ENCODE peak calls at places on chromosome 9, in seven cellular contexts. W, C, N, G, H, P and Y are unnamed samples.

GRCh38 chr9:128689293-128689770 is 310 bp downstream of the SET start:
- DNase-seq in W (peak), C (no peak), N (peak), G (no peak), H (no peak), P (no peak), Y (no peak)

GRCh38 chr9:107465467-107466451 is 23.8 kb downstream of the KLF4 start:
- DNase-seq in W (peak), C (peak), N (peak), G (peak), H (peak), P (peak), Y (no peak)

GRCh38 chr9:36671561-36671960 is 98.9 kb downstream of the MELK start:
- DNase-seq in W (no peak), C (no peak), N (no peak), G (no peak), H (no peak), P (no peak), Y (no peak)

GRCh38 chr9:34291019-34291418 is 38.0 kb downstream of the KIF24 start:
- DNase-seq in W (no peak), C (no peak), N (no peak), G (no peak), H (no peak), P (no peak), Y (no peak)

GRCh38 chr9:18149457-18150011 is 324.4 kb upstream of the ADAMTSL1 start:
- DNase-seq in W (no peak), C (peak), N (no peak), G (no peak), H (no peak), P (no peak), Y (no peak)

GRCh38 chr9:89532478-89532877 is 34.6 kb upstream of the SEMA4D start:
- DNase-seq in W (no peak), C (no peak), N (no peak), G (no peak), H (no peak), P (no peak), Y (no peak)

GRCh38 chr9:92242115-92242778 is 51.2 kb downstream of the IARS1 start:
- DNase-seq in W (no peak), C (peak), N (no peak), G (peak), H (no peak), P (no peak), Y (peak)

GRCh38 chr9:84141762-84142370 is 161.3 kb downstream of the RMI1 start:
- DNase-seq in W (no peak), C (no peak), N (no peak), G (no peak), H (no peak), P (no peak), Y (no peak)

GRCh38 chr9:107989544-107989943 is 500.0 kb upstream of the KLF4 start:
- DNase-seq in W (no peak), C (peak), N (peak), G (no peak), H (no peak), P (no peak), Y (peak)

GRCh38 chr9:123339666-123340414 is 16.2 kb upstream of the CRB2 start:
- DNase-seq in W (peak), C (no peak), N (no peak), G (no peak), H (no peak), P (no peak), Y (no peak)

GRCh38 chr9:127950513-127951210 is 13.0 kb upstream of the DPM2 start:
- DNase-seq in W (no peak), C (no peak), N (no peak), G (no peak), H (no peak), P (no peak), Y (no peak)

GRCh38 chr9:137556069-137556838 is 4.6 kb downstream of the MRPL41 start:
- DNase-seq in W (no peak), C (no peak), N (no peak), G (no peak), H (no peak), P (no peak), Y (no peak)

GRCh38 chr9:133733421-133734250 is 4.5 kb downstream of the SARDH start:
- DNase-seq in W (no peak), C (no peak), N (no peak), G (no peak), H (no peak), P (peak), Y (no peak)

GRCh38 chr9:129567842-129568559 is 52.9 kb downstream of the C9orf50 start:
- DNase-seq in W (no peak), C (peak), N (peak), G (peak), H (peak), P (no peak), Y (no peak)

GRCh38 chr9:35811364-35812024 is 568 bp downstream of the SPAG8 start:
- DNase-seq in W (no peak), C (peak), N (no peak), G (no peak), H (no peak), P (no peak), Y (no peak)

GRCh38 chr9:561430-561829 is 280.1 kb upstream of the DMRT1 start:
- DNase-seq in W (no peak), C (peak), N (no peak), G (no peak), H (no peak), P (no peak), Y (no peak)

GRCh38 chr9:38392235-38393127 is at the start of gene ALDH1B1:
- DNase-seq in W (peak), C (peak), N (peak), G (peak), H (peak), P (peak), Y (no peak)

GRCh38 chr9:84001621-84002020 is 21.0 kb downstream of the RMI1 start:
- DNase-seq in W (no peak), C (no peak), N (no peak), G (no peak), H (no peak), P (no peak), Y (no peak)

GRCh38 chr9:25678846-25679360 is 659 bp upstream of the TUSC1 start:
- DNase-seq in W (no peak), C (peak), N (no peak), G (no peak), H (no peak), P (no peak), Y (no peak)

GRCh38 chr9:114733814-114734213 is 51.8 kb upstream of the TEX48 start:
- DNase-seq in W (no peak), C (no peak), N (no peak), G (no peak), H (no peak), P (no peak), Y (no peak)

GRCh38 chr9:70170151-70170795 is 88.5 kb upstream of the SMC5 start:
- DNase-seq in W (no peak), C (no peak), N (no peak), G (no peak), H (no peak), P (no peak), Y (no peak)

GRCh38 chr9:13410566-13411031 is 131.1 kb upstream of the MPDZ start:
- DNase-seq in W (no peak), C (peak), N (no peak), G (no peak), H (no peak), P (no peak), Y (no peak)

GRCh38 chr9:107213561-107214028 is 69.5 kb upstream of the RAD23B start:
- DNase-seq in W (peak), C (peak), N (peak), G (no peak), H (no peak), P (no peak), Y (peak)

DNA sequence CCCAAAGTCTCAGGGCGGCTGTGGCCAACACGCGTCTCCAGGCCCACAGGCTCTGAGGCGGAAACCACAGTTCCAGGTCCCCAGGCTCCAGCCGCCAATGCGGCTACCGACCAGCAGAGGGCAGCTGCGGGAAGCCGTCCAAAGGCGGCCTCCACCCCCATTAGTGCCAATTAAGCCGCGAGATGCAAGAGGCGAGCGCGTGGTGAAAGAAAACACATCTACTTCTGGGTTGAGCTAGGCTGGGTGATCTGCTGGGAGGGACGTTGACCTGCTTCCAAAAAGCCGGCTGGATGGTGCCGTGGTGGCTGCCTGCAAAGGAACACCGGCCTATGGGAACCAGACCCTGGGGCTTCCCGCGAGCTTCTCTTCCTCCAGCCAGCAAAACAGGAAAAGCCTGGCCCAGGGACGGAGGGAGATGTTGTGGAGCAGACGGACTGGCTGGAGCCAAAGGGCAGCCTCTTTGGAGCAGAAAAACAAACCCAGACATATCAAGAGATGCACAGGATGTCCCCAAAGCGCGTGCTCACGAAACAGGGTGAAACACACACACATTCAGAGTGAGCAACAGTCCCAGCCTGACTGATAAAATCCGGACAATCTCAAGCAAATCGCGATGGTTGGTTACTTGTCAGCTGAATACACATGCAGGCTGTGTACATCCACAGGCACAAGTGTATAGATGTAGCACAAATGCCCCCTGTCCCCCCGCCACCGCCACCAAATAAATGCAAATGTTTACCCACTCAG is 187.1 kb upstream of the BRINP1 start:
- DNase-seq in W (peak), C (peak), N (peak), G (peak), H (peak), P (peak), Y (no peak)
- H3K4me3 ChIP-seq in W (peak), C (peak), N (no peak), G (peak), H (peak), P (peak), Y (peak)

DNA sequence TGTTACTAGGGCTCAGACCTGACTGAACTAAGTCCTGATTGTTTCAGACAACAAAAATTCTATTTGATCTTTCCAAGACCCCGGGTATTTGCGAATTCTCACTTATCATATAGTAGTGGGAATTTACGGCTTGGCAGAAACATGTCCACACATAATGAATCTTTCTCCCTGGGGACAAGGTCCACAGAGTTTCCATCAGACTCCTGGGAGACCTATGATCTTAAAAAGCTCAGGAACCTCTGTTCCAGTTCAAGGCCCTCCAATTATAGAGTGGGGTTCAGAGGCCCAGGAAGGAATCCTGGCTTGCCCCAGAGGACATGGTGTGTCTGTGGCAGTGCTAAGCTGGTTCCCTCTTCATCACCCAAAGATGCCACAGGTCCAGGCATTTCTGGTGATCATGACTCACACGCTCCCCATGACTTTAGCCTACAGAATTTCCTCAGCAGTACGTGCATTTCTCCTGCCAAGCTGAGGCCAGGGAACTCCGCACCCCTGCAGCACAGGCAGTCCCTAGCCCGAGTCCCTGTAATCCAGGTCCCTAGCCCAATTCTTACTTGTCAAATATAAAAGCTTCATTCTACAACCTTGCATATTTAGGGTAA is 12.6 kb downstream of the RAPGEF1 start:
- DNase-seq in W (no peak), C (peak), N (no peak), G (no peak), H (no peak), P (peak), Y (no peak)
- H3K4me3 ChIP-seq in W (no peak), C (no peak), N (no peak), G (no peak), H (no peak), P (peak), Y (no peak)

GRCh38 chr9:125146247-125146646 is 2.9 kb upstream of the SCAI start:
- DNase-seq in W (no peak), C (peak), N (no peak), G (no peak), H (no peak), P (no peak), Y (peak)
- H3K4me3 ChIP-seq in W (no peak), C (no peak), N (no peak), G (no peak), H (no peak), P (no peak), Y (no peak)

GRCh38 chr9:122102156-122102555 is 9.0 kb upstream of the TTLL11 start:
- DNase-seq in W (no peak), C (no peak), N (no peak), G (no peak), H (no peak), P (no peak), Y (no peak)
- H3K4me3 ChIP-seq in W (no peak), C (no peak), N (no peak), G (no peak), H (no peak), P (no peak), Y (no peak)

GRCh38 chr9:99253772-99254431 is 31.8 kb downstream of the SEC61B start:
- DNase-seq in W (peak), C (no peak), N (no peak), G (peak), H (no peak), P (peak), Y (no peak)
- H3K4me3 ChIP-seq in W (no peak), C (no peak), N (no peak), G (no peak), H (no peak), P (no peak), Y (no peak)

DNA sequence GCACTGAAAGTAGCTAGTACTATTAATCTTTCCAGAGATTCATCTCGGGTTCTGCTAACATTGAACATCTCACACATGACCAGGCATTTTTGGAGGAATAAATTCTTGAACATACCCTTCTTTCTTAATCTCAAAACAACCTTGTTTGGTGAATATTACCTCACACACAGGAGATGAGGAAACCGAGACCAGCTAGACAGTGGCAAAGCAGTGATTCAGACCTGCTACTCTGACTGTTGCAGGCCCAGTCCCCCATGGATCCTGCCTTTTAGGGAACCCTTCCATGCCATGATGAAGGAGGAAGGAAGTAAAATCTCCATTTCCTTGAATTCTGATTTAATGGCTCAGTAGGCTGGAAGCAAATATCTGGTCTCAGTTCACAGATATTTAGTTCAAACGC is 2.6 kb downstream of the PCSK5 start:
- DNase-seq in W (no peak), C (peak), N (no peak), G (no peak), H (no peak), P (no peak), Y (no peak)
- H3K4me3 ChIP-seq in W (peak), C (peak), N (no peak), G (peak), H (peak), P (peak), Y (no peak)